ENCODE peak calls at places on chromosomes 7 and 10, in eight cellular contexts. V is ovary, W is Peyer's patch, Q is suprapubic skin, A is upper lobe of left lung, F is heart left ventricle, C is right lobe of liver, N is A549. J is an unnamed sample.

GRCh38 chr7:455110-455928 is 64.3 kb downstream of the PDGFA start:
- DNase-seq in C (no peak), V (no peak), N (no peak), F (peak), Q (no peak), A (peak), W (no peak), J (no peak)

GRCh38 chr7:151925446-151926335 is 30.6 kb upstream of the GALNTL5 start:
- DNase-seq in F (peak), N (no peak), Q (peak), V (no peak), C (peak), A (peak), W (no peak), J (no peak)

GRCh38 chr7:73742753-73743641 is 4.4 kb upstream of the ABHD11 start:
- DNase-seq in N (no peak), F (no peak), Q (peak), W (peak), A (peak), V (no peak), C (peak), J (no peak)

GRCh38 chr10:118321724-118322575 is 20.2 kb downstream of the FAM204A start:
- DNase-seq in W (no peak), C (no peak), V (no peak), Q (no peak), A (no peak), F (no peak), N (no peak), J (no peak)

GRCh38 chr10:47401874-47402645 is 18.0 kb upstream of the ZNF488 start:
- DNase-seq in A (no peak), C (no peak), N (no peak), V (no peak), W (no peak), F (peak), Q (peak), J (no peak)

GRCh38 chr7:44748948-44749731 is 493 bp downstream of the ZMIZ2 start:
- DNase-seq in V (no peak), F (no peak), W (no peak), A (peak), N (no peak), C (no peak), Q (no peak), J (no peak)

GRCh38 chr7:707296-708000 is 19.1 kb upstream of the DNAAF5 start:
- DNase-seq in N (no peak), Q (no peak), C (no peak), F (peak), W (no peak), V (peak), A (no peak), J (no peak)

GRCh38 chr7:43790834-43791233 is 32.4 kb downstream of the BLVRA start:
- DNase-seq in Q (no peak), N (no peak), F (no peak), A (no peak), V (no peak), W (no peak), C (no peak), J (no peak)

GRCh38 chr7:128732521-128733277 is 6.5 kb upstream of the CALU start:
- DNase-seq in F (no peak), Q (no peak), N (no peak), W (no peak), A (no peak), C (no peak), V (no peak), J (no peak)

GRCh38 chr7:131889572-131890150 is 333.2 kb upstream of the PODXL start:
- DNase-seq in F (no peak), W (no peak), N (no peak), C (no peak), A (no peak), Q (no peak), V (no peak), J (no peak)

GRCh38 chr10:119807960-119808697 is 64.5 kb downstream of the MCMBP start:
- DNase-seq in A (no peak), V (no peak), Q (no peak), W (no peak), C (no peak), N (no peak), F (no peak), J (no peak)

GRCh38 chr7:120052884-120053382 is 220.0 kb upstream of the KCND2 start:
- DNase-seq in V (peak), W (no peak), F (no peak), Q (peak), A (no peak), C (no peak), N (no peak), J (peak)

GRCh38 chr10:33133557-33133956 is 175.5 kb upstream of the ITGB1 start:
- DNase-seq in Q (no peak), N (no peak), F (no peak), W (no peak), C (no peak), V (no peak), A (no peak), J (no peak)

GRCh38 chr7:13496971-13497370 is 492.5 kb downstream of the ETV1 start:
- DNase-seq in C (no peak), F (no peak), Q (no peak), V (no peak), N (no peak), W (no peak), A (no peak), J (no peak)

GRCh38 chr7:36217211-36217960 is 64.3 kb downstream of the EEPD1 start:
- DNase-seq in F (no peak), W (no peak), V (no peak), Q (no peak), N (no peak), C (no peak), A (no peak), J (no peak)

GRCh38 chr7:556837-557555 is 37.4 kb upstream of the PDGFA start:
- DNase-seq in A (peak), W (no peak), C (no peak), F (no peak), Q (no peak), V (no peak), N (no peak), J (no peak)

GRCh38 chr7:131285558-131285957 is 42.1 kb upstream of the MKLN1 start:
- DNase-seq in W (no peak), Q (no peak), A (no peak), N (no peak), C (no peak), V (peak), F (no peak), J (no peak)

GRCh38 chr10:118238573-118239240 is 103.4 kb downstream of the FAM204A start:
- DNase-seq in A (no peak), N (no peak), C (no peak), F (no peak), W (no peak), Q (no peak), V (no peak), J (peak)

GRCh38 chr7:25775999-25776736 is 375.8 kb upstream of the NFE2L3 start:
- DNase-seq in V (no peak), F (peak), A (no peak), W (no peak), C (no peak), Q (no peak), N (no peak), J (no peak)

GRCh38 chr7:139232377-139232717 is 1.3 kb downstream of the UBN2 start:
- DNase-seq in C (no peak), W (no peak), Q (no peak), N (peak), V (no peak), F (no peak), A (no peak), J (no peak)

GRCh38 chr7:139230484-139230773 is 608 bp upstream of the UBN2 start:
- DNase-seq in C (no peak), V (no peak), F (no peak), A (no peak), N (no peak), Q (no peak), W (no peak), J (no peak)

GRCh38 chr7:139230078-139230477 is 959 bp upstream of the UBN2 start:
- DNase-seq in A (no peak), W (no peak), N (no peak), C (no peak), F (no peak), Q (no peak), V (no peak), J (no peak)

GRCh38 chr7:139231513-139232376 is 708 bp downstream of the UBN2 start:
- DNase-seq in V (peak), C (peak), W (peak), N (peak), F (peak), Q (peak), A (peak), J (peak)

GRCh38 chr7:139230774-139231512 is at the start of gene UBN2:
- DNase-seq in W (peak), Q (peak), F (peak), N (peak), V (peak), C (peak), A (peak), J (peak)
- TF ChIP-seq POLR2A in W (no peak), Q (no peak), F (peak), N (peak), V (peak), C (peak), A (no peak), J (peak)

GRCh38 chr7:14978687-14979086 is 76.1 kb upstream of the DGKB start:
- DNase-seq in C (no peak), V (no peak), N (no peak), F (no peak), A (no peak), W (no peak), Q (no peak), J (no peak)
- H3K4me3 ChIP-seq in C (no peak), V (no peak), N (no peak), F (no peak), A (no peak), W (no peak), Q (no peak), J (no peak)

DNA sequence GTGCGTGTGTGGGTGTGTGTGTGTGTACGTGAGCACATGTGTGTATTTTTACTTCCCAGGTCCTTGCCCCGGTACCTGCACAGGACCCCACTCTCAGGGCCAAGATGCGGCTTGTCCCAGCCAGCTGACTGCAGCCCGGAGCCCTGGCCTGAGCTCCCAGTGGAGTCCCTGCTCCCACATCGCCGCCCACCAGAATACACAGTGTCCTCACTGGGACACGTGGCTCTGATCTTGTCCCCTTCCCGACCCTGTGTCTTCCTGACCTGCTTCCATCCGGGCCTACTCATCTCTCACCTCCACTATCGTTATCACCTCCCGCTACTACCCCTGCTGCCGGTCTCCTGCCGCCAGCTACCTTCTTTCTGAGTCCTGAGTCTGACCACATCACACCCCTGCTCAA is 146.3 kb upstream of the CHST15 start:
- DNase-seq in F (no peak), W (no peak), C (no peak), Q (peak), A (no peak), V (no peak), N (no peak), J (no peak)
- H3K27ac ChIP-seq in F (no peak), W (no peak), C (no peak), Q (no peak), A (no peak), V (no peak), N (no peak), J (no peak)

DNA sequence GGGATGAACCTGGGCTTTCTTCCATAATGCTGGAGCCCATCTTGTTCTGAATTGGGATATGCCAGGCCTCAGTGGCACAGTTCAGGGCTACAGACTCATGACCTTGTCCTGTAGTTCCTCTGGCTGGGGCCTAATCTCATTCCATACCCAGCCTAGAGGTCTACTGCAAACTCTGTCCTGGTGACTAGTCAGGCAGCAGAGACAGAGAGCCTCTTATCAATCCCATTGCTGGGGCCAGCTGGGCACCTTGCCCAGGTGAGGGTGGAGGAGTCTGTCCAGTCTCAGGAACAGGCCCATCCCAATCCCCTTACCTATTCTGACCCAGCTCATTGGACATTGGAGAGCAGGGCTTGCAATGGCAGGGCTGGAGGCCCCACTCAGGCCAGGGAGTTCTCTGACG is 28.0 kb upstream of the COMTD1 start:
- DNase-seq in N (no peak), A (no peak), W (no peak), F (no peak), V (no peak), Q (no peak), C (no peak), J (no peak)
- TF ChIP-seq POLR2A in N (no peak), A (no peak), W (no peak), F (no peak), V (no peak), Q (no peak), C (no peak), J (no peak)

DNA sequence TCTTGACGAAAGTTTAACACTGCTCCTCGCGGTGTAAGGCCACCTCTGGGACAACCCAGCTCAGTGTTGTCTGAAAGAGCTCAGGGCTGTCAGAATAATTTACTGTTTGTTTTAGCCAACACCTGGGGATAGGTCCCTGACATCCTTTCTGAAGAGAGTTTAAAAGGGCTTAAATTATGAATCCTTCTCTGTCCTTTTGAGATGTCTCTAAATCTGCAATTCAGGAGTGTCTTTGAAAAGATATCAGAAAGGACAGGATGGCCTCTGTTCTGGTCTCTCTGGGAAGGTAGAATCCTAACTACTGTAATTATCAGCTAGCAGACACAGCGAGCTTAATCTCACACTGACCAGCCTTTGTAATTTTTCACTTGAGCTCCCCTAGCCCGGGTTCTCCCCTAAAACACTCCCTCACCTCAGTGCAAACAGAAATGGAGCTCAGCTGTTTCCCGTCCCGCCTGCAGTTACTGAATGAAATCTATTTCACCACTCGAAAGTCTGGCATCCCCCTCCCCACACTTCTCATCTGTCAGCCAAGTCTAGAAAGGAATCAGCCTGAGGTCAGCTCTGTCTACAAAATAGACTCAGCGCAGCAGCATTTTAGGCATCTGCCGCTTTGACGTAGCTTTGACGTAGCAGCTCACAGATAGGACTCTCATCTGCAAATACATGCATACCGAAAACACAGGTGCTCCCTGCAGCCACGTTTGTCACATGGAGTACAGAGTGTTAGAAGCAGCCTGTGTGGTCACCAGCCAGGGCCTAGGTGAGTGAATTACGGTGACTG is 4.8 kb downstream of the DYNC2I1 start:
- DNase-seq in N (no peak), C (no peak), V (no peak), A (no peak), W (no peak), F (no peak), Q (no peak), J (no peak)
- H3K4me3 ChIP-seq in N (no peak), C (no peak), V (no peak), A (no peak), W (no peak), F (no peak), Q (no peak), J (no peak)

GRCh38 chr10:72044417-72045041 is 43.8 kb downstream of the SPOCK2 start:
- DNase-seq in C (no peak), V (peak), W (no peak), Q (peak), N (no peak), A (peak), F (no peak), J (peak)
- H3K27ac ChIP-seq in C (no peak), V (peak), W (peak), Q (peak), N (peak), A (no peak), F (no peak), J (peak)

DNA sequence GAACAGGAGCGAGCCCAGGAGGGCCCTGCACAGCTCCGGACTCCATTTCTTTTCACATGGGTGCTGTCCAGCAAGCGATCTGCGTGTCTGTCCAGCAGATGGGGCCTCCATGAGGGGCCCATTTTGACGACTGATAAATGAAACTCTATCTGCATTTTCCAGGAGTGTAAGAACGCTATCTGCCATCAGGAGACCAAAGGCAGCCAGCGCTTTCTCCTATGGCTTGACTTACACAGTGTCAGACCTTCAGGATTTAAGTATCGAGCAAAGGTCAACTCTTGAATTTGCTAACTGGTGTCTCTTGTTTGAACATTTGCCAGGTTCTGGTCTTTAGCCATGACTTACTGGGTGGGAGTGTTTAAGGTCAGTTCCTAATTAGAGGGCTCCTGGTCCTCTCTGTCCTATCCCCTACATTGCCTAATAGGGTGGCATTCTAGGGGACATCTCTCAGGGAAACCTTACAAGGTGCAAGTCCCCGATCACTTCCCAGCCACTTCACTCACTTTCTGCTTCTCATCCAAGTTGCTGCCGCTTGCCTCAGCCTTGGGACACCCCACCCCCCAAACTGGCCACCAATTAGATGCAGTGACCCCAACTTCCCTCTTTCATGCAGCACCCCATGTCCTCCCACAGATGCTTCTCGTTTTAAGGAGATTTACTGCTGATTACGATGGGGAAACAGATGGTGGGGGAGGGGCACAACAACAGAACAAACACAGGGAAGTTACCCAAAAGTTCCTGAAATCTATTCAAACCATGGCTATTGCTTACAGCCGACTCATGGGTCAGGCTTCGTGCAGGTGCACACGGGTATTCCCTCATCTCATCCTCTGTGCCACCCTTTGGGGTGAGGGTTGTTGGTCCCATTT is 20.0 kb downstream of the VSIR start:
- DNase-seq in Q (no peak), V (no peak), W (peak), A (no peak), N (no peak), F (peak), C (no peak), J (peak)
- TF ChIP-seq POLR2A in Q (no peak), V (no peak), W (no peak), A (no peak), N (no peak), F (no peak), C (peak), J (no peak)

GRCh38 chr7:123022576-123022975 is 27.1 kb upstream of the TAS2R16 start:
- DNase-seq in W (no peak), A (no peak), Q (no peak), F (no peak), V (no peak), C (no peak), N (no peak), J (no peak)

GRCh38 chr7:123023126-123023525 is 27.6 kb upstream of the TAS2R16 start:
- DNase-seq in V (no peak), N (no peak), W (no peak), C (no peak), F (no peak), A (no peak), Q (no peak), J (no peak)

GRCh38 chr7:123026251-123026650 is 30.8 kb upstream of the TAS2R16 start:
- DNase-seq in A (no peak), V (no peak), C (no peak), N (no peak), W (no peak), F (no peak), Q (no peak), J (no peak)

GRCh38 chr7:123030631-123031030 is 35.1 kb upstream of the TAS2R16 start:
- DNase-seq in F (no peak), Q (no peak), N (no peak), A (no peak), W (no peak), C (no peak), V (no peak), J (no peak)

DNA sequence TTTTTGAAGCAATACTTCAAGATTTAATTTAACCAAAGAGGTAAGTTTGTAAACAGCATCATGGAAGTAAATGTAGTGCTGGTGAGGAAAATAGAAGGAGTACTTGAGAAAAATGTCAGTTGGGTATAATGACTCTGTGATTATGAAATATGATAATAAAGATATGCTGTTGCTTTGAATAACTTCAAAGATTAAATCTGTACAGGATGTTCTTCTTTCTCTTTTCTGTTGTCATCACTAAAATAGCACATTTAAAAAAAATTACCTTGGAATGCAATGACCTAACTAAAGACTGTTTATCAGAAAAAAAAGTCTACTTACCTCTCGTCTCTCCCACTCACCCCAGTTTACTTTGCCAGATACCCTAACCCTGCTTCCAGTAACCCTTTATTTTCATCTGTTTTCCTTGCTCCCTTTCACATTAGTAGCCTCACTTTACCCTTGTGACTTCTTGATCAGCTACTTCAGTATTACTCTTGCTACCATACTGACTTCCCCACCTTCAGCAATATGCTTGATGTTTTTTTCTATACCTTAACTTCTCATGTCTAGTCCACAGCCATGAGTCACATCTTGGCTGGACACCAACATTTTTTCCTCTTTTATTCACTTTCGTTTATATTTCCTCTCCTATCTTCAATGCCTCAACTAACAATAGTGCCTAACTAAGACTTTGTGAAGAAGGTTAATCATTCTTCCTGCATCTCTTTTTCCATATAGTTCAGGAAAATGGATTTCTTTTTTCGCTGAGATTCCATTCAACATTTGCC is 29.7 kb upstream of the TAS2R16 start:
- DNase-seq in A (no peak), F (no peak), V (no peak), N (no peak), Q (no peak), W (no peak), C (no peak), J (no peak)
- H3K4me3 ChIP-seq in A (no peak), F (no peak), V (no peak), N (no peak), Q (no peak), W (no peak), C (no peak), J (no peak)